ENCODE peak calls at places on chromosomes 1 and 21, in six cellular contexts. J is A549, W is uterus, D is sigmoid colon, Y is breast epithelium, C is heart left ventricle. O is an unnamed sample. For H3K4me1, the result is how much of the 10 kb centered on the place peaks cover.

GRCh38 chr1:211736351-211736915 is 61.0 kb upstream of the NEK2 start:
- DNase-seq in Y (peak), W (no peak), D (no peak), C (no peak), J (no peak), O (no peak)

GRCh38 chr1:68963353-68963752 is 466.5 kb upstream of the DEPDC1 start:
- DNase-seq in D (no peak), Y (no peak), W (no peak), C (no peak), J (no peak), O (no peak)

GRCh38 chr1:154567386-154568164 is at the start of gene CHRNB2:
- DNase-seq in J (peak), W (peak), Y (peak), C (peak), D (peak), O (no peak)

GRCh38 chr1:61950418-61950817 is 208.1 kb downstream of the PATJ start:
- DNase-seq in Y (no peak), C (no peak), W (no peak), D (no peak), J (no peak), O (no peak)

GRCh38 chr1:32763221-32763620 is 53.9 kb downstream of the YARS1 start:
- DNase-seq in C (no peak), Y (no peak), J (no peak), D (no peak), W (no peak), O (no peak)

GRCh38 chr1:239276051-239276450 is 110.3 kb upstream of the CHRM3 start:
- DNase-seq in W (no peak), Y (no peak), J (no peak), D (no peak), C (no peak), O (no peak)

GRCh38 chr21:15134711-15135110 is 69.9 kb upstream of the NRIP1 start:
- DNase-seq in J (no peak), W (no peak), C (no peak), D (no peak), Y (no peak), O (no peak)

GRCh38 chr21:17461014-17461413 is 51.8 kb upstream of the CXADR start:
- DNase-seq in C (no peak), W (peak), Y (no peak), J (peak), D (no peak), O (no peak)

GRCh38 chr1:26293911-26294463 is 12.4 kb downstream of the UBXN11 start:
- DNase-seq in J (no peak), W (no peak), D (no peak), C (no peak), Y (no peak), O (no peak)

GRCh38 chr1:65174585-65174984 is 26.6 kb downstream of the AK4 start:
- DNase-seq in C (no peak), Y (peak), J (no peak), W (peak), D (peak), O (no peak)

GRCh38 chr1:15096293-15096692 is 57.3 kb upstream of the TMEM51 start:
- DNase-seq in J (no peak), Y (no peak), D (no peak), W (no peak), C (no peak), O (no peak)

GRCh38 chr1:25610822-25611630 is 5.6 kb upstream of the MAN1C1 start:
- DNase-seq in D (no peak), J (no peak), C (no peak), Y (no peak), W (no peak), O (no peak)

GRCh38 chr1:150650193-150650592 is 20.8 kb upstream of the ENSA start:
- DNase-seq in Y (peak), C (no peak), W (no peak), J (no peak), D (no peak), O (no peak)

GRCh38 chr1:210373628-210373877 is 44.9 kb downstream of the HHAT start:
- DNase-seq in W (no peak), C (no peak), J (no peak), D (no peak), Y (no peak), O (no peak)

GRCh38 chr1:162014202-162014601 is 9.5 kb downstream of the OLFML2B start:
- DNase-seq in Y (no peak), D (no peak), J (no peak), C (no peak), W (no peak), O (no peak)

GRCh38 chr1:93111561-93111960 is 32.5 kb downstream of the MTF2 start:
- DNase-seq in Y (no peak), J (no peak), D (no peak), W (no peak), C (no peak), O (no peak)

GRCh38 chr1:204971700-204972336 is 71.2 kb upstream of the CNTN2 start:
- DNase-seq in D (no peak), J (peak), Y (no peak), W (no peak), C (no peak), O (no peak)

GRCh38 chr1:15761729-15762128 is 3.1 kb downstream of the FBLIM1 start:
- DNase-seq in Y (no peak), J (no peak), C (no peak), D (no peak), W (no peak), O (no peak)

GRCh38 chr1:200483491-200484143 is 73.8 kb upstream of the ZNF281 start:
- DNase-seq in Y (no peak), D (no peak), C (no peak), J (peak), W (no peak), O (no peak)
- TF ChIP-seq CTCF in Y (no peak), D (no peak), C (no peak), J (no peak), W (no peak), O (no peak)

DNA sequence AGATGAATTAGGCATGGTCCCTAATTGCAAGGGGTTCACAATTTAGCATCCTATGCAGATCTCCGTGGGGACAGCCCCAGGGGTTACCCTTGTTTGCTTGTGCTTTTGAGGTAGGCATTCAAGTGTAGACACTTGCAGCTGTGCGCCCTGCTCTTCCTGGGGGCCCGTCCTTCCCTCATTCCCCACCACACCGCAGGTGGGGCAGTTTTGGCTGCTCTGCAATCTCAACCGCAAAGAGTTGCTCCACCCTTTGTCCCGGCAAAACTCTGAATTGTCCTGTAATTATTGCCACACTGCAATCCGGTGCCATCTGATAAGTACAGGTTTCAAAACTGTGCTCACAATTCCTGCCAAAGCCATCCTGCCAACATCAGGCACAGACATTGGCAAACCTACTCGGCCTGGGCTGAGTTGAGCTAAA is 65.4 kb upstream of the LYST start:
- DNase-seq in J (no peak), C (no peak), D (no peak), Y (peak), W (no peak), O (no peak)
- H3K4me1 ChIP-seq in J (under half), C (under half), D (under half), Y (under half), W (under half), O (half or more)

GRCh38 chr1:101162300-101162699 is 74.5 kb upstream of the S1PR1 start:
- DNase-seq in Y (no peak), J (no peak), D (no peak), C (no peak), W (no peak), O (no peak)

GRCh38 chr1:101163406-101163770 is 73.4 kb upstream of the S1PR1 start:
- DNase-seq in J (no peak), Y (no peak), W (no peak), C (no peak), D (no peak), O (no peak)

GRCh38 chr1:101162736-101163405 is 73.9 kb upstream of the S1PR1 start:
- DNase-seq in W (no peak), D (no peak), C (no peak), J (no peak), Y (no peak), O (no peak)

GRCh38 chr1:101164776-101165175 is 72.0 kb upstream of the S1PR1 start:
- DNase-seq in D (no peak), W (no peak), Y (no peak), J (no peak), C (no peak), O (no peak)

GRCh38 chr1:101161619-101162018 is 75.2 kb upstream of the S1PR1 start:
- DNase-seq in W (no peak), Y (no peak), J (no peak), C (no peak), D (no peak), O (no peak)
- TF ChIP-seq POLR2A in W (no peak), Y (no peak), J (no peak), C (no peak), D (no peak), O (no peak)

DNA sequence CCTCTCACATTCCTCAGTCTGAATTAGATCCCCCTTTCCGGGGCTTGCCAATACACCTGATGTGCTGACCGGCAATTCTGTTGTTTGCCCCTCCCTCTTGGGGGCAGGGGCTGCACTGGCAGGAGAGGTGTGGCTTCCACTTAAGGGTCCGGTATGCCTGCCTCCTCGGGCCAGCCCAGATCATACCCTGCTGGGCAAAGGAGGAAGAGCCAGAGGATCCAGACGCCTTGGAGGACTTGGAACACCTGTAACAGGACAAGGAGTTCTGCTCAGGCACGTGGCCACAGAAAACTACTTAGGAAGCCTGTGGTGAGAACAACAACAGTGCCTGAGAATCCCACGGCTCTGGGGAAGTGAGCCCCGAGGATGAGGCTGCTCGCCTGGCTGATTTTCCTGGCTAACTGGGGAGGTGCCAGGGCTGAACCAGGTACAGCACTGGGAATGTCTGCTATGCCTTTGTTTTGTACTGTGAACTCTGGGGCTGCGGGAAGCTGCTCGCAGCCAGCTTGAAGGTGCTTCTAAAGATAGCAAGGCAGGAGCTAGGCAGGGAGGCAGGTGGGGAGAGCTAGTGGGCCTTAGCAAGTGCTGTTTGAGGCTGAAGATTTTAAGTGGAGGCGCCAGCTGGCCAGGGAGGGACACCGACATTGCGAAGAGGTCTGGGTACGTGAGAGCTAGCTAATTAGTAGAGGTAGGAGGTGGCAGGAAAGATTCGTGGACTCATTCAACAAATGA is at the start of gene SMPDL3B:
- DNase-seq in C (no peak), J (peak), Y (peak), W (no peak), D (no peak), O (no peak)
- TF ChIP-seq CTCF in C (no peak), J (no peak), Y (no peak), W (no peak), D (no peak), O (no peak)

GRCh38 chr1:208137144-208137682 is 107.0 kb downstream of the PLXNA2 start:
- DNase-seq in D (no peak), J (no peak), C (no peak), W (no peak), Y (no peak), O (no peak)
- H3K4me1 ChIP-seq in D (half or more), J (under half), C (under half), W (under half), Y (under half), O (under half)

GRCh38 chr1:35079003-35079930 is at the start of gene ZMYM1:
- DNase-seq in C (peak), Y (peak), J (peak), W (peak), D (peak), O (peak)
- TF ChIP-seq POLR2A in C (no peak), Y (no peak), J (peak), W (no peak), D (peak), O (no peak)

DNA sequence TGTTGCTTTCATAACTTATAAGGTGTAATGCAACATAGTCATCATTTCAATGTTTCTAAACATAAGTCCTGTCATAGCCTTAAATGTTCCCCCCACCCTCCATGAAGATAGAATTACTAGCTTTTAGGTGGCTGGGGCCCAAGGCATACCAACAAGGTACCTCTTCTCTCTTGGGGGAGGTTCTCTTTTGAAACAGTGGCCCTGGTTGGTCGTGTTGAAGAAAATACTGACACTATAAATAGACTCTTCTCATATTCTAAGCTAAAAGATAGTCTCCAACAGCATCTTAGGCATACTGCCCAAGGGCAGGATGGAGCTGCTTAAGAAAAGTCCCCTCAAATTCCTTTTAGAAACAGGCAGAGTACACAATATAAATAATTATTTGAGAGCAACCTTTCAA is 255.0 kb downstream of the FAF1 start:
- DNase-seq in D (no peak), Y (no peak), C (no peak), W (no peak), J (no peak), O (no peak)
- TF ChIP-seq CTCF in D (no peak), Y (no peak), C (no peak), W (no peak), J (no peak), O (no peak)

GRCh38 chr1:23530750-23531651 is at the start of gene E2F2:
- DNase-seq in D (peak), Y (peak), W (peak), C (peak), J (peak), O (peak)
- H3K4me1 ChIP-seq in D (under half), Y (under half), W (under half), C (under half), J (half or more), O (half or more)

GRCh38 chr1:53014791-53015507 is 47.1 kb upstream of the PODN start:
- DNase-seq in Y (peak), D (peak), J (peak), C (peak), W (peak), O (peak)
- TF ChIP-seq POLR2A in Y (no peak), D (no peak), J (no peak), C (no peak), W (no peak), O (no peak)